ENCODE peak calls at places on chromosome 9, in nine cellular contexts. O is A549, A is cardiac muscle cell, I is brain microvascular endothelial cell, T is sigmoid colon, G is coronary artery, V is substantia nigra, K is neuronal stem cell, U is fibroblast of lung. H is an unnamed sample.

GRCh38 chr9:36237230-36237629 is 21.0 kb downstream of the GNE start:
- DNase-seq in K (no peak), V (no peak), A (no peak), O (no peak), G (no peak), I (no peak), U (no peak), T (no peak), H (no peak)

GRCh38 chr9:38043931-38044623 is 24.9 kb downstream of the SHB start:
- DNase-seq in U (no peak), T (no peak), A (no peak), I (no peak), V (no peak), K (no peak), O (no peak), G (no peak), H (no peak)

GRCh38 chr9:69018688-69019087 is 4.8 kb upstream of the PRKACG start:
- DNase-seq in U (no peak), A (no peak), K (no peak), G (no peak), I (no peak), T (no peak), O (no peak), V (no peak), H (no peak)

GRCh38 chr9:91134608-91135007 is 227.1 kb downstream of the AUH start:
- DNase-seq in O (no peak), A (no peak), K (no peak), U (no peak), I (no peak), T (no peak), G (no peak), V (no peak), H (no peak)

GRCh38 chr9:92147030-92147853 is 32.0 kb upstream of the SPTLC1 start:
- DNase-seq in V (no peak), O (peak), G (no peak), T (peak), U (peak), K (no peak), I (peak), A (no peak), H (no peak)

GRCh38 chr9:78985084-78985738 is 586.6 kb upstream of the TLE4 start:
- DNase-seq in I (no peak), V (no peak), T (no peak), U (no peak), G (no peak), A (no peak), O (no peak), K (no peak), H (no peak)

GRCh38 chr9:78857371-78858225 is 560.7 kb downstream of the PSAT1 start:
- DNase-seq in K (peak), T (no peak), V (no peak), A (no peak), O (no peak), U (no peak), I (no peak), G (no peak), H (no peak)

GRCh38 chr9:2568689-2569088 is 52.9 kb upstream of the VLDLR start:
- DNase-seq in G (no peak), T (no peak), I (no peak), K (no peak), O (no peak), A (no peak), V (no peak), U (no peak), H (no peak)

GRCh38 chr9:126914458-126915280 is at the start of gene RALGPS1:
- DNase-seq in O (peak), I (peak), U (peak), V (peak), T (peak), K (peak), G (peak), A (peak), H (peak)

GRCh38 chr9:74444389-74444788 is 52.7 kb upstream of the RORB start:
- DNase-seq in V (no peak), K (no peak), O (no peak), G (no peak), I (no peak), A (no peak), U (no peak), T (no peak), H (no peak)

GRCh38 chr9:93028448-93029006 is 30.0 kb upstream of the SUSD3 start:
- DNase-seq in G (no peak), I (no peak), K (no peak), V (no peak), A (no peak), T (no peak), U (no peak), O (no peak), H (no peak)

GRCh38 chr9:134563397-134563796 is 78.2 kb upstream of the COL5A1 start:
- DNase-seq in O (no peak), U (no peak), V (no peak), T (peak), G (peak), K (no peak), I (no peak), A (no peak), H (no peak)

GRCh38 chr9:132541051-132541450 is 41.4 kb upstream of the BARHL1 start:
- DNase-seq in G (no peak), V (no peak), U (no peak), A (no peak), T (no peak), K (no peak), I (no peak), O (no peak), H (no peak)

GRCh38 chr9:13532407-13532806 is 252.9 kb upstream of the MPDZ start:
- DNase-seq in T (no peak), O (no peak), U (no peak), I (no peak), G (no peak), V (no peak), K (no peak), A (no peak), H (no peak)

GRCh38 chr9:134487066-134487710 is 154.4 kb upstream of the COL5A1 start:
- DNase-seq in K (no peak), I (no peak), V (no peak), U (no peak), O (no peak), T (peak), G (no peak), A (no peak), H (no peak)

GRCh38 chr9:116733010-116733641 is 46.0 kb downstream of the TRIM32 start:
- DNase-seq in I (no peak), V (no peak), K (no peak), U (no peak), O (no peak), G (no peak), A (no peak), T (no peak), H (no peak)

GRCh38 chr9:34577635-34578240 is 11.8 kb downstream of the CNTFR start:
- DNase-seq in I (no peak), T (no peak), G (no peak), K (no peak), O (no peak), U (no peak), V (no peak), A (no peak), H (no peak)

GRCh38 chr9:123174079-123174478 is 94.3 kb downstream of the STRBP start:
- DNase-seq in T (no peak), A (no peak), U (no peak), V (no peak), K (no peak), G (no peak), O (no peak), I (no peak), H (no peak)
- H3K27ac ChIP-seq in T (no peak), A (no peak), U (no peak), V (no peak), K (no peak), G (no peak), O (no peak), I (no peak), H (no peak)

DNA sequence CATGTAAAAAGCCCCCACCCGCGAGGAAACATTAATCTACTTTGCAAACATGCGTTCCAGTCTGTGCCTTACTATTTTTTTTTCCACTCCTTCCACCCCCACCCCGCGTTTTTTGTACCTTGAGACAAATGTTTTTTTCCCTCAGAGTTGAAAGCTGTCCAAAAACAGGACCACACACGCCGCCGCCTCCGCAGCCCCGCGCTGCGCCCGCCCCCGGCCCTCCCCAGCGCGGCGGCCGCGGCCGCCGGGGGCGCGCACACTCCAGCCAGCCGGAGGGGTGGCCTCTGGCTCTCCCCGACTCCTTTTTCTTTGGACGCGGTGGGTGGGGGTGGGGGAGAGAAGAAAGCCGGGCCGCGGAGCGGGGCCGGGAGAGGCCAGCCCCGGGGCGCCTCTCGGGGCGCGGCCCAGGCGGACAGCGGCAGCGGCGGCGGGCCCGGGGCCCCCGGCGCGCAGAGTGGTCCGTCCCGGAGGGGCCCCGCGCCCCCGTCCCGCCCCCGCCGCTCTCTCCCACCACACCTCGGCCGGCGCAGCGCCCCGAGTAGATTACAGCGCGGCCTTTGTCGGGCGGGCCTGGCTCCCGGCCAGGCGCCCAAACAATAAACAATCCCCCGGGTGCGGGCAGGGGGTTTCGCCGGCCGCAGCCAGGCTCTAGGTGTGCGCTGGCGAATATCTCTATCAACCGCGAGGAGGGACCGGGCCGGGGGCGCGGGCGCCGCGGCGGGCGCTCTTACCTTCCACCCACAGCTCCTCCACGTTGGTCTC is 10.9 kb downstream of the PTCH1 start:
- DNase-seq in K (peak), I (no peak), U (peak), O (peak), A (peak), G (no peak), V (no peak), T (peak), H (no peak)
- H3K27ac ChIP-seq in K (peak), I (peak), U (peak), O (peak), A (peak), G (peak), V (peak), T (peak), H (peak)

GRCh38 chr9:84513473-84513872 is 156.1 kb upstream of the NTRK2 start:
- DNase-seq in I (no peak), K (no peak), G (no peak), A (no peak), U (no peak), V (no peak), T (no peak), O (no peak), H (no peak)

GRCh38 chr9:84511651-84512050 is 157.9 kb upstream of the NTRK2 start:
- DNase-seq in U (no peak), T (no peak), V (no peak), A (no peak), I (no peak), K (no peak), G (no peak), O (no peak), H (no peak)

GRCh38 chr9:84513981-84514380 is 155.5 kb upstream of the NTRK2 start:
- DNase-seq in V (no peak), O (no peak), U (no peak), A (no peak), K (no peak), G (no peak), T (no peak), I (no peak), H (no peak)

GRCh38 chr9:84514421-84514820 is 155.1 kb upstream of the NTRK2 start:
- DNase-seq in I (no peak), G (no peak), O (no peak), T (no peak), V (no peak), A (no peak), U (no peak), K (no peak), H (no peak)

GRCh38 chr9:84512493-84512892 is 157.0 kb upstream of the NTRK2 start:
- DNase-seq in T (no peak), V (no peak), I (no peak), U (no peak), A (no peak), G (no peak), K (no peak), O (no peak), H (no peak)
- H3K27ac ChIP-seq in T (no peak), V (no peak), I (no peak), U (no peak), A (no peak), G (no peak), K (no peak), O (no peak), H (no peak)

DNA sequence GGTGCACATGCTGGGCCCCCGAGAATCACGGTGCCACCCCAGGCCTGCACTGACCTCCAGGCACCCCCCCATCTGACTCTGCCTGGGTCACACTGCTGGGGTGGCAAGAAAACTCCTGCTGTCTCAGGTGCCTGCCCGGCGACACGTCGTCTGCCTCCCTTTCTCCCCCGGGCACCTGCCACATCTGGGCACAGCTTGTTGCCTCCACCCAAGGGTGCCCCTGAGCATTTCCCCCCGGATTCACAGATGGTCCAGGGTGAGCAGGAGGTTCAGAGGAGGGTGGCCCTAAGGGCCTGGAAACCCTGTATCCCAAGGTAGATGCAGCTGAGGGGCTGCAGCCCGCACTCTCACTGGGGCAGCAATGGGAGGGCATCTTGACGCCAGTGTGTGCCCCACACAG is 14.9 kb upstream of the QSOX2 start:
- DNase-seq in A (no peak), V (no peak), U (no peak), I (no peak), K (no peak), G (no peak), O (no peak), T (no peak), H (no peak)
- H3K27ac ChIP-seq in A (no peak), V (no peak), U (no peak), I (no peak), K (no peak), G (no peak), O (no peak), T (no peak), H (no peak)

GRCh38 chr9:111917201-111917600 is 20.6 kb downstream of the UGCG start:
- DNase-seq in A (no peak), T (no peak), K (no peak), I (no peak), V (no peak), U (no peak), O (no peak), G (no peak), H (no peak)

GRCh38 chr9:111916234-111916645 is 19.6 kb downstream of the UGCG start:
- DNase-seq in K (no peak), I (no peak), A (no peak), O (no peak), U (no peak), T (no peak), G (no peak), V (no peak), H (no peak)

GRCh38 chr9:111919875-111920274 is 23.3 kb downstream of the UGCG start:
- DNase-seq in K (no peak), V (no peak), T (no peak), I (no peak), G (no peak), A (no peak), U (no peak), O (no peak), H (no peak)

GRCh38 chr9:111920531-111920930 is 23.9 kb downstream of the UGCG start:
- DNase-seq in O (no peak), I (no peak), V (no peak), G (no peak), U (no peak), T (no peak), K (no peak), A (no peak), H (no peak)

GRCh38 chr9:111917980-111918379 is 21.4 kb downstream of the UGCG start:
- DNase-seq in A (no peak), K (no peak), I (no peak), V (no peak), G (no peak), U (no peak), T (no peak), O (no peak), H (no peak)
- H3K27ac ChIP-seq in A (no peak), K (no peak), I (peak), V (no peak), G (no peak), U (no peak), T (no peak), O (no peak), H (no peak)

H was measured in caudate nucleus.